ENCODE peak calls at places on chromosomes 2 and 18, in six cellular contexts. H is NCI-H2081, D is bronchial epithelial cell, T is WTC11, N is retinal pigment epithelial cell, V is MG63. S is an unnamed sample.

GRCh38 chr2:32484907-32485306 is 128.1 kb downstream of the BIRC6 start:
- DNase-seq in H (no peak), N (peak; percentile 26), D (peak; percentile 89), V (peak; percentile 30), T (no peak), S (peak; percentile 96)

GRCh38 chr2:128520340-128520739 is 201.7 kb upstream of the HS6ST1 start:
- DNase-seq in D (no peak), H (no peak), N (no peak), V (no peak), T (no peak), S (no peak)

GRCh38 chr2:1395009-1395408 is 18.3 kb upstream of the TPO start:
- DNase-seq in T (no peak), D (no peak), H (no peak), V (no peak), N (no peak), S (no peak)

GRCh38 chr18:36402765-36403396 is 105.4 kb downstream of the FHOD3 start:
- DNase-seq in D (no peak), V (no peak), T (peak; percentile 39), N (no peak), H (no peak), S (peak; percentile 78)

GRCh38 chr2:156955701-156956100 is 301.8 kb upstream of the GALNT5 start:
- DNase-seq in V (no peak), H (no peak), N (no peak), T (no peak), D (peak; percentile 83), S (no peak)

GRCh38 chr2:120736202-120736954 is 710 bp downstream of the GLI2 start:
- DNase-seq in T (peak; percentile 70), D (no peak), N (no peak), H (no peak), V (peak; percentile 66), S (peak; percentile 40)

GRCh38 chr18:37742436-37742835 is 176.8 kb upstream of the CELF4 start:
- DNase-seq in D (no peak), T (peak; percentile 15), H (peak; percentile 12), V (no peak), N (no peak), S (no peak)

GRCh38 chr2:221495766-221496165 is 76.3 kb downstream of the EPHA4 start:
- DNase-seq in N (no peak), D (no peak), H (no peak), V (no peak), T (no peak), S (no peak)

GRCh38 chr2:171807831-171808393 is 86.1 kb downstream of the SLC25A12 start:
- DNase-seq in N (no peak), T (no peak), V (no peak), H (no peak), D (peak; percentile 67), S (peak; percentile 13)

GRCh38 chr2:217989221-217989948 is 13.4 kb downstream of the TNS1 start:
- DNase-seq in T (no peak), D (no peak), H (no peak), V (no peak), N (no peak), S (no peak)

GRCh38 chr18:45255142-45255890 is 360.0 kb upstream of the SLC14A2 start:
- DNase-seq in V (peak; percentile 43), H (no peak), D (peak; percentile 48), T (no peak), N (peak; percentile 93), S (peak; percentile 85)

GRCh38 chr18:36685580-36685979 is 143.2 kb downstream of the TPGS2 start:
- DNase-seq in H (no peak), T (no peak), D (no peak), V (no peak), N (no peak), S (peak; percentile 16)

GRCh38 chr2:10844083-10844482 is 31.5 kb upstream of the PDIA6 start:
- DNase-seq in T (peak; percentile 65), D (peak; percentile 15), N (peak; percentile 85), H (no peak), V (peak; percentile 66), S (peak; percentile 37)

GRCh38 chr2:54999182-54999581 is 51.1 kb downstream of the RTN4 start:
- DNase-seq in T (no peak), V (no peak), H (no peak), N (no peak), D (peak; percentile 44), S (peak; percentile 75)

GRCh38 chr18:48762836-48763713 is 187.7 kb downstream of the SMAD7 start:
- DNase-seq in D (no peak), H (no peak), V (no peak), T (no peak), N (no peak), S (no peak)

GRCh38 chr2:26509141-26509540 is 31.2 kb upstream of the OTOF start:
- DNase-seq in T (no peak), H (no peak), N (no peak), V (no peak), D (no peak), S (no peak)

GRCh38 chr18:74116628-74117554 is 30.7 kb downstream of the FBXO15 start:
- DNase-seq in N (no peak), T (peak; percentile 20), V (peak; percentile 11), H (peak; percentile 8), D (peak; percentile 37), S (peak; percentile 60)

GRCh38 chr2:238108423-238109201 is 8.5 kb downstream of the ESPNL start:
- DNase-seq in V (no peak), T (peak; percentile 58), N (no peak), D (no peak), H (no peak), S (no peak)

GRCh38 chr2:4139711-4140110 is 436.3 kb downstream of the DCDC2C start:
- DNase-seq in T (no peak), N (no peak), H (peak; percentile 13), V (no peak), D (no peak), S (no peak)

GRCh38 chr2:58481670-58482069 is 240.5 kb upstream of the FANCL start:
- DNase-seq in H (no peak), N (no peak), D (no peak), T (no peak), V (no peak), S (no peak)

GRCh38 chr2:178296394-178297090 is 102.2 kb downstream of the OSBPL6 start:
- DNase-seq in T (no peak), H (no peak), V (peak; percentile 16), D (no peak), N (no peak), S (peak; percentile 29)

GRCh38 chr2:112118148-112118547 is 20.0 kb upstream of the FBLN7 start:
- DNase-seq in N (no peak), T (no peak), H (no peak), D (no peak), V (no peak), S (no peak)

GRCh38 chr2:211611061-211611518 is 927.5 kb downstream of the ERBB4 start:
- DNase-seq in D (no peak), H (peak; percentile 5), T (no peak), V (peak; percentile 67), N (no peak), S (no peak)

GRCh38 chr2:230220347-230220969 is 674 bp upstream of the SP110 start:
- DNase-seq in H (no peak), T (no peak), V (no peak), D (no peak), N (no peak), S (no peak)

GRCh38 chr2:169363570-169364150 is 1.3 kb upstream of the LRP2 start:
- DNase-seq in V (peak; percentile 22), N (no peak), D (peak; percentile 7), T (peak; percentile 47), H (peak; percentile 33), S (peak; percentile 8)

GRCh38 chr18:36188912-36189311 is 1.6 kb downstream of the MOCOS start:
- DNase-seq in N (no peak), D (no peak), T (no peak), H (no peak), V (no peak), S (no peak)

GRCh38 chr2:37886745-37887144 is 38.3 kb upstream of the RMDN2 start:
- DNase-seq in H (no peak), V (peak; percentile 17), T (no peak), N (no peak), D (no peak), S (peak; percentile 64)

GRCh38 chr18:73458186-73458964 is 590.6 kb upstream of the NETO1 start:
- DNase-seq in H (no peak), N (no peak), D (no peak), V (no peak), T (no peak), S (peak; percentile 54)

GRCh38 chr2:178870703-178871102 is 63.5 kb upstream of the TTN start:
- DNase-seq in V (peak; percentile 45), D (peak; percentile 83), H (no peak), N (no peak), T (no peak), S (no peak)

GRCh38 chr2:20592106-20593071 is 58.5 kb downstream of the HS1BP3 start:
- DNase-seq in N (no peak), V (no peak), T (peak; percentile 43), D (no peak), H (no peak), S (no peak)